ENCODE peak calls at places on chromosome 10, in five cellular contexts. V is dorsolateral prefrontal cortex; X is foreskin fibroblast; T is fibroblast of the aortic adventitia; P is activated naive CD8-positive, alpha-beta T cell treated with anti-CD3 and anti-CD28 coated beads for 36 hours. E is an unnamed sample.

GRCh38 chr10:13973742-13974141 is 357.0 kb downstream of the FRMD4A start:
- DNase-seq in V (no peak), X (peak; percentile 52), T (peak; percentile 59), P (no peak), E (no peak)

GRCh38 chr10:100943508-100943907 is 25.8 kb upstream of the SEMA4G start:
- DNase-seq in V (no peak), X (no peak), T (no peak), P (no peak), E (no peak)

GRCh38 chr10:117320050-117320665 is 55.1 kb downstream of the PDZD8 start:
- DNase-seq in V (no peak), X (no peak), T (peak; percentile 51), P (no peak), E (no peak)

GRCh38 chr10:69384320-69384719 is 32.4 kb downstream of the TACR2 start:
- DNase-seq in V (no peak), X (no peak), T (no peak), P (no peak), E (no peak)

GRCh38 chr10:122446668-122447410 is 7.6 kb upstream of the ARMS2 start:
- DNase-seq in V (no peak), X (no peak), T (peak; percentile 36), P (no peak), E (no peak)

GRCh38 chr10:84715911-84716310 is 387.5 kb downstream of the CCSER2 start:
- DNase-seq in V (no peak), X (no peak), T (no peak), P (no peak), E (no peak)

GRCh38 chr10:31927597-31928530 is 767 bp downstream of the ARHGAP12 start:
- DNase-seq in V (no peak), X (peak; percentile 38), T (peak; percentile 56), P (peak; percentile 35), E (no peak)

GRCh38 chr10:129888784-129889616 is 75.1 kb downstream of the EBF3 start:
- DNase-seq in V (no peak), X (peak; percentile 13), T (peak; percentile 52), P (peak; percentile 56), E (peak; percentile 15)

GRCh38 chr10:110275140-110275729 is 29.5 kb downstream of the SMNDC1 start:
- DNase-seq in V (no peak), X (no peak), T (no peak), P (no peak), E (no peak)

GRCh38 chr10:124917939-124918830 is 23.7 kb upstream of the ZRANB1 start:
- DNase-seq in V (no peak), X (peak; percentile 56), T (peak; percentile 87), P (no peak), E (no peak)

GRCh38 chr10:5518143-5518542 is 6.6 kb upstream of the CALML3 start:
- DNase-seq in V (no peak), X (no peak), T (no peak), P (no peak), E (no peak)

GRCh38 chr10:126027707-126028106 is 131.3 kb downstream of the FANK1 start:
- DNase-seq in V (no peak), X (no peak), T (no peak), P (no peak), E (no peak)

GRCh38 chr10:103451871-103452713 is at the start of gene CALHM2:
- DNase-seq in V (no peak), X (peak; percentile 41), T (peak; percentile 55), P (peak; percentile 74), E (no peak)

GRCh38 chr10:96259150-96259549 is 12.2 kb downstream of the BLNK start:
- DNase-seq in V (no peak), X (no peak), T (no peak), P (no peak), E (no peak)

GRCh38 chr10:5360318-5360915 is 4.3 kb upstream of the UCN3 start:
- DNase-seq in V (no peak), X (no peak), T (no peak), P (no peak), E (no peak)

GRCh38 chr10:30219977-30220751 is 128.9 kb downstream of the MTPAP start:
- DNase-seq in V (no peak), X (no peak), T (no peak), P (no peak), E (peak; percentile 32)

GRCh38 chr10:103839867-103840746 is 15.3 kb downstream of the SH3PXD2A start:
- DNase-seq in V (no peak), X (no peak), T (no peak), P (no peak), E (no peak)

GRCh38 chr10:101840741-101841453 is 2.7 kb downstream of the KCNIP2 start:
- DNase-seq in V (peak; percentile 78), X (peak; percentile 77), T (peak; percentile 82), P (peak; percentile 84), E (peak; percentile 45)

GRCh38 chr10:115001506-115002381 is 63.7 kb downstream of the TRUB1 start:
- DNase-seq in V (no peak), X (no peak), T (peak; percentile 39), P (no peak), E (no peak)

GRCh38 chr10:7301039-7301768 is 109.6 kb downstream of the SFMBT2 start:
- DNase-seq in V (no peak), X (no peak), T (no peak), P (no peak), E (no peak)

GRCh38 chr10:30813872-30814471 is 184.4 kb upstream of the LYZL2 start:
- DNase-seq in V (no peak), X (peak; percentile 59), T (peak; percentile 68), P (no peak), E (no peak)

GRCh38 chr10:49474901-49475300 is 64.0 kb downstream of the ERCC6 start:
- DNase-seq in V (no peak), X (peak; percentile 36), T (no peak), P (no peak), E (no peak)

GRCh38 chr10:5876181-5876768 is 13.4 kb downstream of the ANKRD16 start:
- DNase-seq in V (no peak), X (peak; percentile 89), T (peak; percentile 87), P (no peak), E (peak; percentile 74)

GRCh38 chr10:34811968-34812514 is 3.1 kb downstream of the PARD3 start:
- DNase-seq in V (no peak), X (no peak), T (peak; percentile 31), P (no peak), E (no peak)

GRCh38 chr10:112435013-112435619 is 11.6 kb downstream of the ZDHHC6 start:
- DNase-seq in V (no peak), X (no peak), T (peak; percentile 72), P (no peak), E (no peak)

GRCh38 chr10:125633517-125633999 is 49.4 kb downstream of the TEX36 start:
- DNase-seq in V (no peak), X (peak; percentile 10), T (no peak), P (no peak), E (no peak)

GRCh38 chr10:27558612-27559020 is 54.5 kb downstream of the RAB18 start:
- DNase-seq in V (no peak), X (peak; percentile 40), T (peak; percentile 50), P (peak; percentile 8), E (peak; percentile 9)

GRCh38 chr10:73641272-73642060 is at the start of gene MYOZ1:
- DNase-seq in V (no peak), X (no peak), T (no peak), P (no peak), E (no peak)

GRCh38 chr10:123726381-123726780 is 60.2 kb downstream of the GPR26 start:
- DNase-seq in V (no peak), X (no peak), T (no peak), P (no peak), E (no peak)

GRCh38 chr10:119542990-119543813 is 683 bp upstream of the RGS10 start:
- DNase-seq in V (no peak), X (no peak), T (peak; percentile 44), P (peak; percentile 73), E (no peak)

GRCh38 chr10:11705687-11706086 is 36.5 kb upstream of the ECHDC3 start:
- DNase-seq in V (no peak), X (no peak), T (no peak), P (no peak), E (no peak)

GRCh38 chr10:6491841-6492609 is 88.1 kb downstream of the PRKCQ start:
- DNase-seq in V (no peak), X (no peak), T (no peak), P (peak; percentile 24), E (no peak)

GRCh38 chr10:67803588-67804394 is 34.2 kb downstream of the DNAJC12 start:
- DNase-seq in V (no peak), X (no peak), T (no peak), P (peak; percentile 39), E (no peak)

GRCh38 chr10:69451784-69452251 is 553 bp downstream of the TSPAN15 start:
- DNase-seq in V (no peak), X (no peak), T (no peak), P (no peak), E (no peak)

GRCh38 chr10:112811741-112812551 is 138.1 kb upstream of the TCF7L2 start:
- DNase-seq in V (no peak), X (peak; percentile 86), T (peak; percentile 95), P (no peak), E (peak; percentile 78)

GRCh38 chr10:34205452-34205851 is 609.6 kb downstream of the PARD3 start:
- DNase-seq in V (no peak), X (no peak), T (no peak), P (no peak), E (no peak)

GRCh38 chr10:124470544-124471449 is 9.2 kb downstream of the LHPP start:
- DNase-seq in V (no peak), X (no peak), T (no peak), P (no peak), E (no peak)

E was measured in skeletal muscle cell.